ENCODE peak calls at places on chromosomes 16 and 17, in four cellular contexts. J is WTC11, E is HepG2, G is K562. M is an unnamed sample.

GRCh38 chr16:90057738-90058173 is 19.4 kb downstream of the PRDM7 start:
- DNase-seq in J (no peak), E (peak), G (peak), M (no peak)

GRCh38 chr17:20063665-20064648 is 54.8 kb downstream of the SPECC1 start:
- DNase-seq in J (no peak), E (no peak), G (no peak), M (no peak)

GRCh38 chr16:23187341-23187740 is 4.8 kb downstream of the SCNN1G start:
- DNase-seq in J (no peak), E (no peak), G (no peak), M (no peak)

GRCh38 chr16:5010576-5011329 is 23.0 kb downstream of the NAGPA start:
- DNase-seq in J (peak), E (peak), G (no peak), M (no peak)

GRCh38 chr16:20897253-20897896 is 2.8 kb downstream of the DCUN1D3 start:
- DNase-seq in J (no peak), E (peak), G (no peak), M (no peak)

GRCh38 chr17:58332720-58333395 is 4.3 kb upstream of the TSPOAP1 start:
- DNase-seq in J (peak), E (no peak), G (no peak), M (no peak)

GRCh38 chr16:86716649-86717048 is 138.3 kb downstream of the FOXL1 start:
- DNase-seq in J (no peak), E (no peak), G (no peak), M (no peak)

GRCh38 chr16:71895679-71896385 is 501 bp downstream of the IST1 start:
- DNase-seq in J (peak), E (no peak), G (peak), M (peak)

GRCh38 chr16:4765511-4766474 is 1.2 kb downstream of the ZNF500 start:
- DNase-seq in J (no peak), E (peak), G (no peak), M (no peak)

GRCh38 chr16:57202095-57202886 is 16.2 kb downstream of the RSPRY1 start:
- DNase-seq in J (no peak), E (no peak), G (no peak), M (no peak)
- TF ChIP-seq ELF4 in J (no peak), E (no peak), G (no peak), M (no peak)

DNA sequence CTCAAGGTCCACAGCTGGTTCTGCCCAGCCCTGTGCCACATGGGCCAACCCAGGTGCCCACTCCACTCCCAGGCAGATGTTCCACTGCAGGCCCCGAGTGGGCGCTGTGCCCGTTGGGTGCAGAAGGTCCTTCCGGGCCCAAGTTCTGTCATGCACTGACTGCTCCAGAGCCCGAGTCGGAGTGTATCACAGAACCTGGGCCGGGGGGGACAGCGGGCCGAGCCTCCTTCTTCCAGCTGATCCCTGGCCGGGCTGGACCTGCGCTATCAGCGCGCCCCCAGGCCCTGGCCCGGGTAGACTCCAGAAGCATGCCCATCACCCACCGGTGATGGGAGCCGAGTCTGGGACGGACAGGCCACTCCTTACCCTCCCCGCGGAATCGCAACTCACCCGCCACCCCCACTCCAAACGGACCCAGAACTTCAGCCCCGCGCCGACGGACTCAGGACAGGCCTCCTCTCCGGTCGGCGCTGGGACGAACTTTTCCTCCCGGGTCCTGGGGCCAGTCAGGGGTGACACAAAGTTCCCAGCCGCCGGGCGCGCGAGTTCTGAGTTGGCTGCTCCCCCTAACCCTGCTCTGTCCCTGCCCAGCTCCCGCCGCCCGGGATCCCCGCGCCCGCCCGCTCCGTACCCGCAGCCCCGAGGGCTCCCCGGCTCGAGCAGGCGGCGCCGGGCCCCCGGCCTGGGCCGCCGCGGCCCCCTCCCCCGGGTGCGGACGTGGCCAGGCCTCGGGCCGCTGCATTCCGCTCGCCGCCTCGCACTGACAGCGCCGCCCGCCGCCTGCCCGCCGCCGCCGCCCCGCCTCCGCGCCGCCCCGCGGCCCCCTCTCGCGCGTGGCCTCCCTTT is at the start of gene COPZ2:
- DNase-seq in J (peak), E (peak), G (no peak), M (no peak)
- TF ChIP-seq ELF4 in J (no peak), E (no peak), G (no peak), M (no peak)

DNA sequence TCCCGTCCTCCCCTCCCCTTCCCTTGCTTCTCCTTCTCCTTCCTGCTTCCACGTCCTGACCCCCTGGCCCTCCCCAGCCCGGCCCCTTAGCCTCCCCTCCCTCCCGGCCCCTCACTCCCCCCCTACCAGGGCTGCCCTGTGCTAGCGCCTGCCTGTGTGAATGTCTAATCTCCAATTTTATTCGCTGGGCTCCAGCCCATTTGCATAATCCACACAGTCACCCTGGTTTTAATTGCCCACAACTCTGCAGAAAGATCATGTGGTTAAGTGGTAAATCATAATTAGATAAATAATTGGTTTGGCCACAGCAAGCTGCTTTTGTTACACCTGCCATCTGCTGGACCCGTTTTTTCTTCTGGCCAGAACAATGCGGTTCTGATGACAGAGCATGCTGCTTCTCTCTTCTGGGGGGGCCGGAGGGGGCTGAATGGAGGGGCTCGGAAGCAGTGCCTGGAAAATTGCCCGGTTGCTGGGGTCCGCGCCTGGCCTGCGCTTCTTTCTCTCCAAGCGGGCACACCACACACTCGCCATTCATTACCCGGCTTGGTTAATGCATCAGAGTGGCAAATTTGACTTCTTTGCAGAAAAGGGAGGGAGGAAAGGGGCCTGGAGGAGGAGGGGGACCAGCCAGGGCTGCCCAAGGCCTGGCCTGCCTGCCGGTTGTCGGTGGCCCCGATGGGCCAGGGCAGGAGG is 19.5 kb upstream of the GSE1 start:
- DNase-seq in J (no peak), E (no peak), G (no peak), M (no peak)
- TF ChIP-seq ELF4 in J (no peak), E (no peak), G (no peak), M (no peak)

GRCh38 chr17:9098242-9098641 is 76.9 kb downstream of the NTN1 start:
- DNase-seq in J (no peak), E (no peak), G (no peak), M (no peak)
- TF ChIP-seq ELF4 in J (no peak), E (no peak), G (no peak), M (no peak)

M was measured in HEK293T.